ENCODE peak calls at places on chromosome 14, in four cellular contexts. G, D, H and F are unnamed samples.

GRCh38 chr14:98580131-98580678 is 691.8 kb downstream of the BCL11B start:
- DNase-seq in G (no peak), D (no peak), H (no peak), F (no peak)

GRCh38 chr14:105475916-105476845 is 1.6 kb downstream of the CRIP2 start:
- DNase-seq in G (no peak), D (no peak), H (peak; percentile 73), F (no peak)

GRCh38 chr14:63956326-63956725 is 103.5 kb downstream of the SYNE2 start:
- DNase-seq in G (no peak), D (no peak), H (no peak), F (no peak)

GRCh38 chr14:51806624-51807023 is 53.8 kb upstream of the GNG2 start:
- DNase-seq in G (no peak), D (no peak), H (no peak), F (no peak)

GRCh38 chr14:104593241-104593701 is 11.3 kb downstream of the TMEM179 start:
- DNase-seq in G (no peak), D (no peak), H (no peak), F (peak; percentile 75)

GRCh38 chr14:105168496-105168978 is at the start of gene JAG2:
- DNase-seq in G (no peak), D (no peak), H (peak; percentile 67), F (peak; percentile 91)

GRCh38 chr14:38404616-38405015 is 148.7 kb upstream of the CLEC14A start:
- DNase-seq in G (no peak), D (no peak), H (no peak), F (no peak)

GRCh38 chr14:99224116-99224910 is 47.7 kb downstream of the BCL11B start:
- DNase-seq in G (no peak), D (peak; percentile 22), H (no peak), F (no peak)

GRCh38 chr14:64702493-64703392 is 1.5 kb upstream of the PLEKHG3 start:
- DNase-seq in G (peak; percentile 64), D (no peak), H (peak; percentile 80), F (peak; percentile 80)

GRCh38 chr14:105201928-105202513 is 20.9 kb upstream of the NUDT14 start:
- DNase-seq in G (no peak), D (no peak), H (no peak), F (peak; percentile 80)

GRCh38 chr14:66645716-66646115 is 137.8 kb downstream of the GPHN start:
- DNase-seq in G (no peak), D (no peak), H (no peak), F (no peak)

GRCh38 chr14:106844608-106845285 is 1318.4 kb downstream of the TMEM121 start:
- DNase-seq in G (peak; percentile 76), D (no peak), H (peak; percentile 64), F (peak; percentile 84)

GRCh38 chr14:66530526-66530925 is 22.6 kb downstream of the GPHN start:
- DNase-seq in G (no peak), D (no peak), H (no peak), F (no peak)

GRCh38 chr14:39734306-39734705 is 302.1 kb upstream of the FBXO33 start:
- DNase-seq in G (no peak), D (no peak), H (no peak), F (no peak)

GRCh38 chr14:75299576-75299975 is 20.9 kb downstream of the FOS start:
- DNase-seq in G (no peak), D (no peak), H (no peak), F (no peak)

GRCh38 chr14:63276016-63276415 is 42.7 kb downstream of the GPHB5 start:
- DNase-seq in G (no peak), D (no peak), H (no peak), F (peak; percentile 52)

GRCh38 chr14:56422703-56423213 is 156.8 kb upstream of the TMEM260 start:
- DNase-seq in G (peak; percentile 82), D (peak; percentile 16), H (peak; percentile 88), F (no peak)

DNA sequence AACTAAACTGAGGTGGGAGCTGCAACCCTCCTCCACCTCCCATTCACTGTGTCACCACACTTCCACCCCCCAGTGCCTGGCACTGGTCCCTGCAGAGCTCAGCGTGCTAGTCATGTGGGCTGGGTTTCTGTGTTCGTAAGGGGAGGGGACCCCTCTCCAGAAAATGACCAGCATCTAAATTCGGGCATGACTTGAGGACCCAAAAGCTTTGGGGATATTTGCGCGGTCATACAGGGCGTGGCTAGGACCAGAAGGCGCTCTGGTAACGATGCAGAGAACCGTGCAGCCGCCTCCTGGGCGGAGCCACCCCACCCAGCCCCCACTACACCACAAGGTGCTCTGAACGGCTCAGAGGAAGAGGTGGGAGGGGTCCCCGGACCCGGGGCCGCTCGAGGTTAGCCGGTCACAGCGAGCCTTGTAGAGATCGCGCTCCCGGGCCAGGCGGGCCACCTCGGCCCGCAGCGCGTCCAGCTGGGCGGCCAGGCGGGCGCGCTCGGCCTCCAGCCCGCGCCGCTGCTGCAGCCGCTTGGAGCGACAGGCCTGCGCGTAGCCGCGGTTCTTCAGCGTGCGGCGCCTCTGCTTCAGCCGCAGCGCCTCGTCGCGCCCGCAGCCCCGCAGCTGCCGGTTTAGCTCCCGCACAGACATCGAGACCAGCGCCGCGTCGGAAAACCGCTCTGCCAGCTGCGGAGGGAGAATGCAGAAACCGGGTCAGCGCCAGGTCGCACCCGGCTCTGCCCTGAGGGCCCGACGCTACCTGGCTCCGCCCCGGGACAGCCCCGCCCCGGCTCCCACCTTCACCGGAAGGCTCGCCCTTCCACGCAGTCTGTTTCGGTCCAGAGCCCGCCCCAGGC is 9.8 kb downstream of the CPNE6 start:
- DNase-seq in G (no peak), D (no peak), H (peak; percentile 74), F (peak; percentile 76)
- TF ChIP-seq POLR2A in G (no peak), D (peak; percentile 79), H (no peak), F (no peak)

DNA sequence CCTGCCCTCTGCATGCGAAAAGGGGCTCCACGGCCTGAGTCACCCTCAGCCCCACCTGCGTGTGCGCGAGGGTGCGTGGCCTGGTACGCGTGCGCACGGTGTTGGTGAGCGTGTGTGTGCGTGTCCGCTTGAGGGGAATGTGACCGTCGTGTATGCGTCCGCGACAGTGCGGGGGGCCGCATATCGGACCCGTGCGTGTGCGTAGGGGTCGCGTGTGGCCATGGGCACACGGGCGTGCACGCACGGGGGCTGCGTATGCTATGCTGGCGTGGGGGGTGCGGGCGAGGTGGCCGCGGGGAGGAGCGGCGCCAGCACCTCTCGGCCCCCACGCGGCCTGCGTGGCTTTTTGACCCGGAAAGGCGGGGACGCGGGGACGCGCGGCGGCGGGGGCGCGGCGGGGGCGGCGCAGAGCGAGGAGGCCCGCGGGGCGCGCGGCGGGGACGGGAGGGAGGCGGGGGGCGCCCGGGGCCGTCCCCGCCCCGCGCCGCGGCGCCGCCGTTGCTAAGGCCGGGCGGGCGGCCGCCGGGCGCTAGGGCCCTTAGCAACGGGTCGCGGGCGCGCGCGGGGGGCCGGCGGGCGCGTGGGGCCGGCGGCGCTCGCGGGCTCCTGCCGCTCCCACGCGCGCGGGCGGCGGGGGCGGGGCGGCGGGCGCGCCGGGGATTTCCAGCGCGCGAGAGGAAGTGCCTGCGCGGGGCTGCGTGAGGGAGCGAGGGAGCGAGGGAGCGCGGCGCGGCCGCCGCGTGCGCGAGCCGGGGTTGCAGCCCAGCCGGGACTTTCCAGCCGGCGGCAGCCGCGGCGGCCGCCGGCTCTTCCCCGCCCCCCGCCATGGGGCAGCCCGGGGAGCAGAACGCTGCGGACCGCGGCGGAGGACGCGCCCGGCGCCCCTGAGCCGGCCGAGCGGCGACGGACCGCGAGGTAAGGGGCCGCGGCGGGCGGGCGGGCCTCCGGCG is at the start of gene TRAF3:
- DNase-seq in G (peak; percentile 75), D (no peak), H (peak; percentile 70), F (peak; percentile 96)
- TF ChIP-seq POLR2AphosphoS5 in G (no peak), D (no peak), H (no peak), F (no peak)

GRCh38 chr14:29993148-29993547 is 65.5 kb upstream of the PRKD1 start:
- DNase-seq in G (no peak), D (no peak), H (no peak), F (no peak)
- H3K4me1 ChIP-seq in G (no peaks in the 10 kb centered on the region), D (no peaks in the 10 kb centered on the region), H (no peaks in the 10 kb centered on the region), F (no peaks in the 10 kb centered on the region)

GRCh38 chr14:68795602-68796417 is 2.9 kb upstream of the ZFP36L1 start:
- DNase-seq in G (peak; percentile 95), D (no peak), H (peak; percentile 85), F (peak; percentile 95)
- TF ChIP-seq POLR2A in G (peak; percentile 90), D (no peak), H (peak; percentile 62), F (peak; percentile 96)

GRCh38 chr14:54579606-54580005 is 12.7 kb downstream of the SAMD4A start:
- DNase-seq in G (no peak), D (no peak), H (no peak), F (no peak)
- TF ChIP-seq POLR2AphosphoS5 in G (peak; percentile 22), D (no peak), H (no peak), F (no peak)

GRCh38 chr14:62003701-62004100 is 241.5 kb downstream of the SNAPC1 start:
- DNase-seq in G (no peak), D (no peak), H (no peak), F (no peak)

GRCh38 chr14:62001988-62002387 is 239.8 kb downstream of the SNAPC1 start:
- DNase-seq in G (no peak), D (no peak), H (no peak), F (no peak)

GRCh38 chr14:61997146-61997545 is 234.9 kb downstream of the SNAPC1 start:
- DNase-seq in G (no peak), D (no peak), H (no peak), F (no peak)

GRCh38 chr14:62006116-62006737 is 244.0 kb downstream of the SNAPC1 start:
- DNase-seq in G (no peak), D (no peak), H (no peak), F (no peak)

GRCh38 chr14:62002636-62003035 is 240.4 kb downstream of the SNAPC1 start:
- DNase-seq in G (no peak), D (no peak), H (no peak), F (no peak)
- H3K4me1 ChIP-seq in G (no peaks in the 10 kb centered on the region), D (no peaks in the 10 kb centered on the region), H (no peaks in the 10 kb centered on the region), F (no peaks in the 10 kb centered on the region)

GRCh38 chr14:77026166-77026929 is 2.2 kb downstream of the IRF2BPL start:
- DNase-seq in G (peak; percentile 81), D (no peak), H (peak; percentile 52), F (no peak)
- TF ChIP-seq POLR2A in G (peak; percentile 22), D (no peak), H (no peak), F (no peak)

DNA sequence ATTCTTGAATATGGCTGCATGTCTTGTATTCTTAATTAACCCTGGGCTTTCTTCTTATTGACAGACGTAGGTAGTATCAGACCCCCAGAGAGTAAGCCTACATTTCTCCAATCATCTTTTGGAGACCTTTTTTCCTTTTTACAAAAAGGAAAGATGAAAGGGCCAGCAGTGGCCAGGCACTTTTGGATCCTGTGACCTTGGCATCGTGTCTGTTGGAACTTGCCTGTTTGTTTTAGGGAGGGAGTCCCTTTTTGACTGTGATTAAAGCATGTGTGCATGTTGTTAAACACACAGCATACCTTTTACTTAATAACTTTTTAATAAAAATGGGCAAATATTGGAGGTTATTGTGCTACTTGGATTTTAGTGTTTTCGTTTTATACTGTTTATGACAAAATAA is 57.2 kb downstream of the PCNX1 start:
- DNase-seq in G (no peak), D (no peak), H (no peak), F (no peak)
- TF ChIP-seq POLR2AphosphoS5 in G (no peak), D (no peak), H (no peak), F (no peak)